ENCODE peak calls at places on chromosome 3, in four cellular contexts. B is IMR-90, O is H9, Q is GM23338. T is an unnamed sample.

GRCh38 chr3:15055019-15055557 is 10.0 kb downstream of the MRPS25 start:
- DNase-seq in Q (no peak), B (peak; percentile 59), O (no peak), T (peak; percentile 62)

GRCh38 chr3:45088959-45089358 is 57.2 kb downstream of the CDCP1 start:
- DNase-seq in O (no peak), B (no peak), Q (no peak), T (no peak)

GRCh38 chr3:189325454-189325853 is 153.7 kb downstream of the TPRG1 start:
- DNase-seq in Q (no peak), O (no peak), B (no peak), T (peak; percentile 24)

GRCh38 chr3:42778644-42779043 is 5.6 kb upstream of the CCDC13 start:
- DNase-seq in Q (no peak), B (peak; percentile 87), O (no peak), T (peak; percentile 45)

GRCh38 chr3:177378168-177378567 is 180.9 kb upstream of the TBL1XR1 start:
- DNase-seq in Q (no peak), B (no peak), O (no peak), T (no peak)

GRCh38 chr3:197031315-197032285 is 2.0 kb upstream of the MELTF start:
- DNase-seq in O (no peak), B (peak; percentile 100), Q (no peak), T (peak; percentile 98)

GRCh38 chr3:97810779-97811390 is 10.9 kb upstream of the CRYBG3 start:
- DNase-seq in B (peak; percentile 38), O (no peak), Q (no peak), T (peak; percentile 33)

GRCh38 chr3:161560006-161560637 is 63.5 kb downstream of the OTOL1 start:
- DNase-seq in B (peak; percentile 7), O (peak; percentile 64), Q (peak; percentile 89), T (peak; percentile 61)

GRCh38 chr3:179713643-179714090 is 60.8 kb downstream of the USP13 start:
- DNase-seq in O (no peak), Q (peak; percentile 33), B (peak; percentile 92), T (peak; percentile 74)

GRCh38 chr3:16513141-16514020 is at the start of gene RFTN1:
- DNase-seq in O (peak; percentile 45), B (peak; percentile 70), Q (peak; percentile 69), T (peak; percentile 47)

GRCh38 chr3:178271740-178272387 is 264.4 kb upstream of the KCNMB2 start:
- DNase-seq in B (no peak), O (no peak), Q (no peak), T (no peak)

GRCh38 chr3:48564022-48564421 is 441 bp upstream of the UCN2 start:
- DNase-seq in O (no peak), Q (no peak), B (peak; percentile 62), T (peak; percentile 57)

GRCh38 chr3:169907944-169908343 is 3.4 kb upstream of the SAMD7 start:
- DNase-seq in O (no peak), B (no peak), Q (no peak), T (no peak)

GRCh38 chr3:123620338-123620737 is 35.5 kb upstream of the HACD2 start:
- DNase-seq in O (no peak), B (peak; percentile 94), Q (no peak), T (peak; percentile 63)

GRCh38 chr3:132256984-132257383 is 60.2 kb upstream of the ACP3 start:
- DNase-seq in O (peak; percentile 62), B (peak; percentile 56), Q (peak; percentile 83), T (peak; percentile 65)

GRCh38 chr3:14863324-14864100 is 44.8 kb downstream of the FGD5 start:
- DNase-seq in Q (peak; percentile 62), B (no peak), O (peak; percentile 51), T (no peak)

GRCh38 chr3:25508433-25508832 is 80.4 kb downstream of the RARB start:
- DNase-seq in O (no peak), Q (no peak), B (no peak), T (no peak)
- H2AFZ ChIP-seq in O (no peak overlapping the region), Q (no peak overlapping the region), B (no peak overlapping the region), T (no peak overlapping the region)

GRCh38 chr3:174891524-174892203 is 32.5 kb downstream of the NAALADL2 start:
- DNase-seq in B (peak; percentile 9), Q (peak; percentile 45), O (no peak), T (no peak)
- TF ChIP-seq CTCF in B (no peak), Q (peak; percentile 44), O (peak; percentile 55), T (no peak)

GRCh38 chr3:64047806-64048205 is 24.5 kb upstream of the PSMD6 start:
- DNase-seq in B (no peak), Q (no peak), O (no peak), T (peak; percentile 46)
- H2AFZ ChIP-seq in B (no peak overlapping the region), Q (peak overlapping the region; percentile 84), O (no peak overlapping the region), T (no peak overlapping the region)

DNA sequence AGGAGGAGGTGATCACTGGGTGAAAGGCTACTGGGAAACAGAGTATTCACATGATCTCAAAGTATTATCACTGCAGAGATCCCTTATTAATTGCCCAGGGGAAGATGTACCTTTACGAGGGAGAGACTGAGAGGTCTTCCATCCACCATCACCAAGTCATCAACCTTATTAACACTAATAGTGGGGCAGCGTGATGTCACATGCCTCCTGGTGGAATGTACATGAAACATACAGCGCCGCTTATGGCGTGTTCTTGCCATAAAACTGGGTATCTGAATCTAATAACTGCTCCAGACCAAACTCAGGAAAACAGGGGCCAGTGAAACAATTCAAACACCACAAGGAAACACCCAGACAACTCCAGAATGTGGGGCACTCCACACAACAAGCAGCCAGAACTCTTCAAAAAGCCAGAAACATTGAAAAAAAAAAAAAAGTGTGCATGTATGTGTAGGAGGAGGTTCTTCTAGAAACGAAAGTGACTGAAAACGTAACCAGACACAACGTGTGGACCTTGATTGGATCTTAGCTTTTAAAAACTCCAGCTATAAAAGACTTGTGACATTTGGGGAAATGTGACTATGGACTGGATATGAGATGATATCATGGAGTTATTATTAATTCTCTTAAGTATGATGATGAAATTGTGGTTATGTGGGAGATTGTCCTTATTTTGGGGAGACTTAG is 4.6 kb downstream of the STIMATE start:
- DNase-seq in B (no peak), O (no peak), Q (no peak), T (no peak)
- TF ChIP-seq CTCF in B (no peak), O (peak; percentile 31), Q (peak; percentile 31), T (no peak)

T was measured in fibroblast of lung.